ENCODE peak calls at places on chromosomes 5 and 9, in four cellular contexts. K is stimulated activated CD8-positive, alpha-beta memory T cell treated with anti-CD3 and anti-CD28 coated beads, Interleukin-2, amount 100 ng/mL, for 1 hour; W is Panc1; F is anterior cingulate cortex. R is an unnamed sample.

GRCh38 chr5:172282277-172283019 is 1.1 kb downstream of the UBTD2 start:
- DNase-seq in K (no peak), F (no peak), W (no peak), R (no peak)

GRCh38 chr9:25716220-25716872 is 38.1 kb upstream of the TUSC1 start:
- DNase-seq in F (peak), K (no peak), W (no peak), R (no peak)

GRCh38 chr5:54610197-54610898 is 92.8 kb downstream of the SNX18 start:
- DNase-seq in F (no peak), K (peak), W (no peak), R (no peak)

GRCh38 chr9:127136880-127137639 is 14.6 kb upstream of the ANGPTL2 start:
- DNase-seq in K (no peak), W (no peak), F (no peak), R (no peak)

GRCh38 chr5:79956173-79956670 is 34.8 kb downstream of the MTX3 start:
- DNase-seq in W (no peak), K (no peak), F (no peak), R (no peak)

GRCh38 chr9:79490657-79491250 is 81.0 kb upstream of the TLE4 start:
- DNase-seq in K (no peak), W (no peak), F (no peak), R (no peak)

GRCh38 chr5:129541648-129542251 is 81.7 kb downstream of the ADAMTS19 start:
- DNase-seq in W (no peak), F (no peak), K (no peak), R (no peak)

GRCh38 chr5:172164773-172165212 is 23.2 kb downstream of the STK10 start:
- DNase-seq in K (no peak), F (peak), W (no peak), R (no peak)

GRCh38 chr5:73039082-73039481 is 81.3 kb upstream of the TMEM171 start:
- DNase-seq in K (no peak), F (no peak), W (no peak), R (no peak)

GRCh38 chr5:32443541-32444190 is 874 bp downstream of the ZFR start:
- DNase-seq in W (no peak), F (peak), K (peak), R (peak)

GRCh38 chr9:761155-761792 is 80.2 kb upstream of the DMRT1 start:
- DNase-seq in W (no peak), K (no peak), F (no peak), R (no peak)

GRCh38 chr9:34578241-34579096 is 11.1 kb downstream of the CNTFR start:
- DNase-seq in K (no peak), W (no peak), F (peak), R (no peak)

GRCh38 chr5:96885518-96886338 is 9.4 kb downstream of the ERAP2 start:
- DNase-seq in K (no peak), F (no peak), W (no peak), R (no peak)

GRCh38 chr9:14627513-14627912 is 65.7 kb downstream of the ZDHHC21 start:
- DNase-seq in F (no peak), K (no peak), W (no peak), R (no peak)

R was measured in activated CD4-positive, CD25-positive, alpha-beta regulatory T cell treated with anti-CD3 and anti-CD28 coated beads, Interleukin-2, amount 50 U/mL, for 16 hours.